ENCODE peak calls at places on chromosomes 13 and 19, in eight cellular contexts. A is fibroblast of pulmonary artery; Z is AG04449; J is thyroid gland; C is lung; I is GM12878; M is IMR-90; Q is CD4-positive, CD25-positive, alpha-beta regulatory T cell. O is an unnamed sample.

GRCh38 chr19:30565680-30566079 is 193.5 kb downstream of the ZNF536 start:
- DNase-seq in A (no peak), Z (no peak), J (no peak), C (no peak), I (no peak), M (no peak), Q (no peak), O (no peak)

GRCh38 chr19:56112313-56112709 is 8.8 kb downstream of the ZNF787 start:
- DNase-seq in A (no peak), Z (no peak), J (no peak), C (no peak), I (no peak), M (no peak), Q (no peak), O (no peak)

GRCh38 chr19:15922021-15922420 is 12.3 kb downstream of the CYP4F11 start:
- DNase-seq in A (no peak), Z (no peak), J (no peak), C (no peak), I (no peak), M (no peak), Q (no peak), O (no peak)

GRCh38 chr13:87671031-87671823 is at the start of gene SLITRK5:
- DNase-seq in A (peak), Z (no peak), J (peak), C (peak), I (no peak), M (peak), Q (no peak), O (no peak)

GRCh38 chr13:28355822-28356371 is 139.0 kb downstream of the FLT1 start:
- DNase-seq in A (peak), Z (peak), J (no peak), C (no peak), I (no peak), M (peak), Q (no peak), O (no peak)

GRCh38 chr13:100506154-100506553 is 82.4 kb downstream of the GGACT start:
- DNase-seq in A (no peak), Z (no peak), J (no peak), C (no peak), I (no peak), M (no peak), Q (no peak), O (no peak)

GRCh38 chr13:35597451-35597850 is 121.0 kb upstream of the MAB21L1 start:
- DNase-seq in A (no peak), Z (no peak), J (no peak), C (no peak), I (no peak), M (no peak), Q (no peak), O (no peak)

GRCh38 chr13:74367193-74367592 is 233.0 kb upstream of the KLF12 start:
- DNase-seq in A (no peak), Z (no peak), J (no peak), C (no peak), I (no peak), M (no peak), Q (no peak), O (no peak)

GRCh38 chr13:113176292-113176691 is 17.8 kb downstream of the PROZ start:
- DNase-seq in A (no peak), Z (no peak), J (no peak), C (no peak), I (no peak), M (no peak), Q (no peak), O (no peak)

GRCh38 chr13:92158335-92158734 is 759.9 kb downstream of the GPC5 start:
- DNase-seq in A (peak), Z (no peak), J (no peak), C (no peak), I (no peak), M (peak), Q (no peak), O (no peak)

GRCh38 chr13:79837741-79838450 is 356.9 kb downstream of the NDFIP2 start:
- DNase-seq in A (peak), Z (no peak), J (no peak), C (no peak), I (no peak), M (peak), Q (no peak), O (no peak)

GRCh38 chr13:51721485-51721884 is 82.5 kb downstream of the DHRS12 start:
- DNase-seq in A (no peak), Z (no peak), J (peak), C (no peak), I (peak), M (no peak), Q (no peak), O (no peak)

GRCh38 chr19:50478901-50479715 is 2.5 kb upstream of the GARIN5A start:
- DNase-seq in A (peak), Z (no peak), J (no peak), C (no peak), I (no peak), M (peak), Q (no peak), O (no peak)

GRCh38 chr13:39522329-39522728 is 80.7 kb downstream of the LHFPL6 start:
- DNase-seq in A (no peak), Z (no peak), J (no peak), C (no peak), I (no peak), M (no peak), Q (no peak), O (no peak)

GRCh38 chr13:112664501-112665203 is 25.2 kb upstream of the ATP11A start:
- DNase-seq in A (peak), Z (no peak), J (no peak), C (no peak), I (no peak), M (peak), Q (no peak), O (no peak)

GRCh38 chr19:16261584-16262370 is 62.8 kb upstream of the KLF2 start:
- DNase-seq in A (no peak), Z (no peak), J (no peak), C (no peak), I (no peak), M (no peak), Q (no peak), O (no peak)

GRCh38 chr19:1206733-1207301 is 1.2 kb downstream of the STK11 start:
- DNase-seq in A (no peak), Z (no peak), J (peak), C (no peak), I (no peak), M (no peak), Q (peak), O (no peak)

GRCh38 chr13:45434556-45435371 is 16.6 kb upstream of the SLC25A30 start:
- DNase-seq in A (no peak), Z (no peak), J (no peak), C (no peak), I (no peak), M (no peak), Q (no peak), O (no peak)

GRCh38 chr13:98915563-98916348 is 62.1 kb downstream of the DOCK9 start:
- DNase-seq in A (no peak), Z (no peak), J (no peak), C (no peak), I (no peak), M (peak), Q (no peak), O (no peak)

GRCh38 chr13:41696163-41697003 is 239.0 kb downstream of the RGCC start:
- DNase-seq in A (peak), Z (peak), J (no peak), C (no peak), I (no peak), M (peak), Q (no peak), O (peak)

GRCh38 chr19:55536951-55537740 is at the start of gene SBK2:
- DNase-seq in A (no peak), Z (no peak), J (no peak), C (no peak), I (no peak), M (no peak), Q (no peak), O (no peak)

GRCh38 chr13:41520016-41520698 is 62.8 kb downstream of the RGCC start:
- DNase-seq in A (no peak), Z (no peak), J (no peak), C (no peak), I (no peak), M (no peak), Q (no peak), O (no peak)

GRCh38 chr13:45242070-45242469 is 41.2 kb upstream of the KCTD4 start:
- DNase-seq in A (peak), Z (no peak), J (peak), C (no peak), I (no peak), M (peak), Q (no peak), O (no peak)

GRCh38 chr19:50669319-50670101 is 20.3 kb downstream of the C19orf81 start:
- DNase-seq in A (peak), Z (no peak), J (no peak), C (no peak), I (no peak), M (peak), Q (peak), O (no peak)

GRCh38 chr19:10110076-10110971 is 1.2 kb upstream of the P2RY11 start:
- DNase-seq in A (no peak), Z (no peak), J (no peak), C (no peak), I (no peak), M (no peak), Q (no peak), O (no peak)

GRCh38 chr13:68047889-68048288 is 817.8 kb upstream of the PCDH9 start:
- DNase-seq in A (no peak), Z (no peak), J (no peak), C (no peak), I (no peak), M (no peak), Q (no peak), O (no peak)

GRCh38 chr13:32309812-32310706 is 5.1 kb downstream of the ZAR1L start:
- DNase-seq in A (peak), Z (no peak), J (peak), C (no peak), I (no peak), M (peak), Q (no peak), O (peak)

GRCh38 chr19:54518844-54519243 is 16.2 kb downstream of the LAIR2 start:
- DNase-seq in A (no peak), Z (no peak), J (no peak), C (no peak), I (peak), M (no peak), Q (no peak), O (no peak)

GRCh38 chr19:54388001-54388802 is 23.5 kb upstream of the LAIR1 start:
- DNase-seq in A (no peak), Z (no peak), J (peak), C (no peak), I (no peak), M (no peak), Q (peak), O (no peak)

GRCh38 chr19:54302252-54302651 is 10.7 kb downstream of the LILRA5 start:
- DNase-seq in A (no peak), Z (no peak), J (no peak), C (no peak), I (no peak), M (no peak), Q (no peak), O (no peak)

GRCh38 chr19:33161201-33161600 is 29.3 kb downstream of the WDR88 start:
- DNase-seq in A (no peak), Z (no peak), J (no peak), C (no peak), I (no peak), M (no peak), Q (no peak), O (no peak)

GRCh38 chr13:112903071-112903577 is 65.9 kb upstream of the MCF2L start:
- DNase-seq in A (no peak), Z (no peak), J (no peak), C (no peak), I (no peak), M (no peak), Q (no peak), O (no peak)

GRCh38 chr19:33674575-33675367 is 53.0 kb downstream of the CHST8 start:
- DNase-seq in A (no peak), Z (no peak), J (no peak), C (no peak), I (no peak), M (no peak), Q (no peak), O (no peak)

GRCh38 chr19:17862711-17863519 is 3.2 kb downstream of the RPL18A start:
- DNase-seq in A (no peak), Z (no peak), J (peak), C (no peak), I (no peak), M (no peak), Q (no peak), O (no peak)
- H3K4me3 ChIP-seq in A (no peak), Z (no peak), J (no peak), C (no peak), I (peak), M (no peak), Q (no peak), O (no peak)

GRCh38 chr19:45347570-45348366 is 7.2 kb downstream of the KLC3 start:
- DNase-seq in A (no peak), Z (no peak), J (no peak), C (no peak), I (no peak), M (no peak), Q (no peak), O (no peak)

GRCh38 chr19:45350477-45351058 is 10.0 kb downstream of the KLC3 start:
- DNase-seq in A (no peak), Z (no peak), J (no peak), C (no peak), I (no peak), M (no peak), Q (no peak), O (no peak)

GRCh38 chr19:45349430-45349941 is 8.9 kb downstream of the KLC3 start:
- DNase-seq in A (no peak), Z (no peak), J (no peak), C (no peak), I (no peak), M (no peak), Q (no peak), O (no peak)

GRCh38 chr19:45349126-45349415 is 8.5 kb downstream of the KLC3 start:
- DNase-seq in A (no peak), Z (no peak), J (no peak), C (no peak), I (no peak), M (no peak), Q (no peak), O (no peak)

DNA sequence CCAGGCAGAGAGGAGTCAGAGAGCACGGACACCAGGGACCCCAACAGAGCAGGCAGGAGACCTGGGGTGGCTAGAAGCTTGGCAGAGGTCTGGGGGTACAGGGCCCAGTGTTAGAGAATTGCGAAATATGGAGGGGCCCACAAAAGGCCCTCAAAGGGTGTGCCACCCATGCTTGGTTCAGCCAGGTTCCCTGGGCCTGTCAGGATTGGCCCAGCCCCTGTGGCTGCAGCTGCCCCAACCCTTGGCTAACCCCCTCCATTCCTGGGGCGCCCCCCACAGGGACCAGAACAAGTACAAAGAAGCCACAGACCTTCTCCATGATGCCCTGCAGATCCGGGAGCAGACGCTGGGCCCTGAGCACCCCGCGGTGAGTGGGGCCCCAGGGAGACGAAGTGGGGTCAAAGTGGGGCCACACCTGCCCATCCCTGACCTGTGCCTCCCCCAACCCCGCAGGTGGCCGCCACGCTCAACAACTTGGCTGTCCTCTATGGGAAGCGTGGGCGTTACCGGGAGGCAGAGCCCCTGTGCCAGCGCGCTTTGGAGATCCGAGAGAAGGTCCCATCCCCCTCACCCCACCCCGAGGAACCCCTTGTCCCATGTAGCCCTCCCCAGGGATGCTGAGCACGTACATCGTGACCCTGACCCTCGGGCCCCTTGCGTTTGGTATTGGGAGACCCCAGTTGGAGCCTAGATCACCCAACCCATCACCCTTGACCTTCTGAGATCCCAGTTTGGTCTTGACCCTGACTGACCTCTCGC is 8.0 kb downstream of the KLC3 start:
- DNase-seq in A (no peak), Z (no peak), J (no peak), C (no peak), I (no peak), M (no peak), Q (no peak), O (no peak)
- H3K4me3 ChIP-seq in A (no peak), Z (no peak), J (no peak), C (no peak), I (no peak), M (no peak), Q (no peak), O (no peak)

DNA sequence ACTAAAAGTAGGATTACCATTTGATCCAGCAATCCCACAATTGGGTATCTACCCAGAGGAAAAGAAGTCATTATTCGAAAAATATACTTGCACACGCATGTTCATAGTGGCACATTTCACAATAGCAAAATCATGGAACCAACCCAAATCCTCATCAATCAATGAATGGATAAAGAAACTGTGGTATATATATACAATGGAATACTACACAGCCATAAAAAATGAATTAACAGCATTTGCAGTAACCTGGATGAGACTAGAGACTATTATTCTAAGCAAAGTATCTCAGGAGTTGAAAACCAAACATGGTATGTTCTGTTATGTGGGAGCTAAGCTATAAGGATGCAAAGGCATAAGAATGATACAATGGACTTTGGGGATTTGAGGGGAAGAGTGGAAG is 3.0 kb downstream of the ZNF708 start:
- DNase-seq in A (no peak), Z (no peak), J (no peak), C (no peak), I (no peak), M (no peak), Q (no peak), O (no peak)
- H3K4me3 ChIP-seq in A (no peak), Z (no peak), J (no peak), C (no peak), I (no peak), M (no peak), Q (peak), O (no peak)

GRCh38 chr19:39415111-39416046 is 2.9 kb downstream of the PLEKHG2 start:
- DNase-seq in A (no peak), Z (no peak), J (no peak), C (no peak), I (no peak), M (no peak), Q (no peak), O (no peak)
- H3K4me3 ChIP-seq in A (peak), Z (peak), J (no peak), C (peak), I (peak), M (peak), Q (no peak), O (peak)

GRCh38 chr19:14412436-14413071 is 6.6 kb downstream of the DDX39A start:
- DNase-seq in A (no peak), Z (no peak), J (no peak), C (no peak), I (no peak), M (no peak), Q (no peak), O (no peak)

GRCh38 chr19:14409157-14410053 is 9.7 kb downstream of the DDX39A start:
- DNase-seq in A (no peak), Z (no peak), J (no peak), C (no peak), I (no peak), M (no peak), Q (no peak), O (no peak)

GRCh38 chr19:14410054-14410774 is 8.9 kb downstream of the DDX39A start:
- DNase-seq in A (no peak), Z (no peak), J (no peak), C (no peak), I (no peak), M (no peak), Q (no peak), O (no peak)

GRCh38 chr19:14410775-14411134 is 8.4 kb downstream of the DDX39A start:
- DNase-seq in A (no peak), Z (no peak), J (no peak), C (no peak), I (no peak), M (no peak), Q (no peak), O (no peak)

GRCh38 chr19:14411161-14411560 is 8.0 kb downstream of the DDX39A start:
- DNase-seq in A (no peak), Z (no peak), J (no peak), C (no peak), I (no peak), M (no peak), Q (no peak), O (no peak)
- H3K4me3 ChIP-seq in A (no peak), Z (no peak), J (no peak), C (no peak), I (no peak), M (no peak), Q (no peak), O (no peak)

DNA sequence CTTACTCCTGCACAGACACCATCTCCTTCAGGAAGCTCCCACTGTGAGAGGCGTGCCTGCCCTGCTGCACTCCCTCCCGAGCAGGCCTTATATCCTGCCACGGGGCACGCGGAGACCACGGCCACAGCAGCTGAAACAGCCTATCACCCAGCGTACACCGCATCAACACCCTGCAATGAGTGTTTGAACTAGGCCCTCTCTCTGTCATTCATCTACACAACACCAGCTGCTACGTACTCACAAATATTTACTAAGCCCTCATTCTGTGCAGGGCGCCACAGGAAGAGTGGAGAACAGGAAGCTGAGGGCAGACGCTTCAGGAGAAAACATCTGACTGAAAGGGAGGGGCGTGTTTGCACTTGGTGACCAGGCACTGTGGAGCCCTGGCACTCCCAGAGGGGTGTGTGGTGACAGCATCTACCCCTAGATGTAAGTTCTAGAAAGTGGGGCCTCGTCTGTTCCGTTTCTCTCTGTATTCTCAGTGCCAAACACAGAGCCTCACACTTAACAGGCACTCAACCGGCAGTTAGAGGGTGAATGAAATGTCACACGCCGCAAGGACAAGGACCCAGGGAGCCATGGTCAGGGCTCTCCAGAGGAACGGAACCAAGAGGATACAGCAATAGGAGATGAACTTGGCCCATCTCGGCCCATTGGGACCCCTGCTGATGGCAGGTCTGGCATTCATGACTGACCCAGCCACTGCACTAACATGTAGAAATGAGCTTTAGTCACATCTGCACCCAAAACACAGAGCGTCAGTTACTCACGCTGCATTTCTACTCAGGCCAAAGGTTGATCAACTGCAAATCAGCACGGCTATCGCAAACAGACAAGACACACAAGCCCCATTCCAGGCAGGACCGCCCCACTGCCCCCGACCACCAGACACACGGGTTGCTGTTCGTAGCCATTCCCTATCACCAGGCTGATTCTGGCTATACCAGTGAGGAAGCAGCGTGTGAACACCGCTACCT is 15.7 kb downstream of the RANBP3 start:
- DNase-seq in A (peak), Z (no peak), J (peak), C (peak), I (no peak), M (peak), Q (peak), O (no peak)
- H3K4me3 ChIP-seq in A (no peak), Z (no peak), J (no peak), C (no peak), I (no peak), M (no peak), Q (peak), O (no peak)